ENCODE peak calls at places on chromosomes 13 and 19, in nine cellular contexts. Z is astrocyte, R is esophagus squamous epithelium, U is body of pancreas, I is fibroblast of lung, X is heart left ventricle, B is upper lobe of left lung, F is PC-3, O is Peyer's patch. H is an unnamed sample.

GRCh38 chr13:40479196-40479845 is 187.1 kb downstream of the FOXO1 start:
- DNase-seq in Z (no peak), R (no peak), U (peak; percentile 44), I (no peak), X (no peak), B (peak; percentile 77), F (no peak), O (no peak), H (no peak)

GRCh38 chr13:46165485-46166220 is 16.3 kb downstream of the LCP1 start:
- DNase-seq in Z (peak; percentile 46), R (no peak), U (no peak), I (no peak), X (no peak), B (no peak), F (peak; percentile 22), O (no peak), H (no peak)

GRCh38 chr13:106343831-106344230 is 191.6 kb downstream of the EFNB2 start:
- DNase-seq in Z (no peak), R (no peak), U (no peak), I (no peak), X (no peak), B (no peak), F (no peak), O (no peak), H (no peak)

GRCh38 chr13:74219571-74219970 is 85.4 kb upstream of the KLF12 start:
- DNase-seq in Z (peak; percentile 40), R (no peak), U (no peak), I (no peak), X (no peak), B (no peak), F (no peak), O (no peak), H (no peak)

GRCh38 chr19:8377598-8377997 is 12.6 kb upstream of the RAB11B start:
- DNase-seq in Z (no peak), R (no peak), U (no peak), I (no peak), X (no peak), B (no peak), F (no peak), O (no peak), H (no peak)

GRCh38 chr13:52128714-52129700 is at the start of gene NEK5:
- DNase-seq in Z (peak; percentile 42), R (no peak), U (peak; percentile 78), I (peak; percentile 46), X (peak; percentile 57), B (peak; percentile 95), F (peak; percentile 65), O (peak; percentile 22), H (peak; percentile 12)

GRCh38 chr13:52848455-52849190 is at the start of gene PCDH8:
- DNase-seq in Z (no peak), R (no peak), U (peak; percentile 34), I (no peak), X (no peak), B (peak; percentile 81), F (no peak), O (no peak), H (no peak)

GRCh38 chr19:33668968-33669367 is 47.2 kb downstream of the CHST8 start:
- DNase-seq in Z (no peak), R (no peak), U (no peak), I (no peak), X (no peak), B (no peak), F (no peak), O (no peak), H (no peak)

GRCh38 chr13:80011448-80012212 is 329.3 kb downstream of the SPRY2 start:
- DNase-seq in Z (no peak), R (no peak), U (peak; percentile 36), I (no peak), X (no peak), B (no peak), F (no peak), O (no peak), H (peak; percentile 7)

DNA sequence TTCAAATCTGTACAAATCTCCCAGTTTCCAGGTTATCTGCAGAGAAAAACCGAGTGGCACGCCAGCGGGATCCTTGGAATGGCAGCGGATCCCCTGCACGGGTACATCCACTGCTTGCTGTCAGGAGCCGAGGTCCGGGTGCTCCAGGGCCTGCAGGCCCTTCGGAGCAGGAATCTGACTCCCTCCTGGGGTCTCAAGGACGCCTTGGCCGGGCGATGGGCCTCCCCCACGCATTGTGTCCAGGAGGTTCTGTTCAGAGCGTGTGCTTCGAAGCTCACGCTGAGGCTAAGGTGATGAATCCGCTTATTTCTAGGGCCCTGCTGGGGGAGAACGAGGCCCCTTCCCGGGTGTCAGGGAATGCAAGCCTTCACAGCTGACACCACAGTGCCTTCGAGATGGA is 148.9 kb downstream of the SOX1 start:
- DNase-seq in Z (no peak), R (no peak), U (no peak), I (no peak), X (no peak), B (peak; percentile 62), F (no peak), O (no peak), H (no peak)
- H3K4me1 ChIP-seq in Z (no peaks in the 10 kb centered on the region), R (no peaks in the 10 kb centered on the region), U (peaks cover 12% of the 10 kb centered on the region), I (no peaks in the 10 kb centered on the region), X (no peaks in the 10 kb centered on the region), B (no peaks in the 10 kb centered on the region), F (no peaks in the 10 kb centered on the region), O (no peaks in the 10 kb centered on the region), H (no peaks in the 10 kb centered on the region)

GRCh38 chr19:52601025-52601973 is 31.2 kb downstream of the ZNF701 start:
- DNase-seq in Z (peak; percentile 80), R (peak; percentile 59), U (peak; percentile 97), I (peak; percentile 87), X (peak; percentile 94), B (peak; percentile 98), F (peak; percentile 93), O (peak; percentile 94), H (peak; percentile 80)
- TF ChIP-seq CTCF in Z (no peak), R (peak; percentile 31), U (no peak), I (peak; percentile 27), X (peak; percentile 39), B (peak; percentile 34), F (peak; percentile 28), O (peak; percentile 54), H (peak; percentile 44)

DNA sequence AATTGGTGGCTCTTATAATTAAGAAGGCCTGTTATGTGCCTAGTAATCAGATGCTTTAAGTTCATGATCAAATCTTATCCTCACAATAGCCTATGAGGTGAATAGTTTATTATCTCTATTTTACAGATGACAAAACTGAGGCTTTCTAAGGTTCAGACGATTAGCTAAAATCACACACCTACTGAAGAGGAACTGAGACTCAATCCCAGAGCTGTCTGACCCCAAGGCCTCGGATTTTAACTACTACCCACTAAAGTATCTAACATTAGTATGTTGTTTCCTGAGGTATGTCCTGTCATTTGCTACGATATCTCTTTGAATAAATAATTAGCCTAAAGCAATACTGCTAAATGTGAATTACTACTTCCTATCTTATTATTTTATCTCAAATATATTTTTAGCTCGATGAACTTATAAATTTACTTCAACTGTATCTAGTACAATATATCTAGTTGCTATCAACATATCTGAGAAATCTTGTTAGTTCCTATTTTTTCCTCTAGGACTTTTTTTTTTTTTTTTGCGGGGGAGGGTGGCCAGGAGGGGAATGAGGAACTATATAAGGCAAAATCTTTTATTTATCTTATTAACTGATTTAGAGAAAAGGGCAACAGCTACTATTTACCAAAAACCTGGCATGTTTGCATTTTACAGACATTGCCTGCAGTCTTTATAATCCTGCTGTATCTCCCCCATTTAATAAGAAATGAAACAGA is 118.5 kb downstream of the ABCC4 start:
- DNase-seq in Z (no peak), R (no peak), U (no peak), I (no peak), X (no peak), B (no peak), F (no peak), O (no peak), H (no peak)
- H3K4me1 ChIP-seq in Z (no peaks in the 10 kb centered on the region), R (no peaks in the 10 kb centered on the region), U (peaks cover 15% of the 10 kb centered on the region), I (no peaks in the 10 kb centered on the region), X (peaks cover 14% of the 10 kb centered on the region), B (peaks cover 16% of the 10 kb centered on the region), F (no peaks in the 10 kb centered on the region), O (no peaks in the 10 kb centered on the region), H (peaks cover 12% of the 10 kb centered on the region)

GRCh38 chr19:41926028-41926860 is 2.0 kb downstream of the ERFL start:
- DNase-seq in Z (no peak), R (no peak), U (no peak), I (no peak), X (no peak), B (peak; percentile 64), F (no peak), O (no peak), H (no peak)

GRCh38 chr19:41922585-41922984 is 5.7 kb downstream of the ERFL start:
- DNase-seq in Z (no peak), R (no peak), U (no peak), I (no peak), X (no peak), B (peak; percentile 65), F (no peak), O (no peak), H (no peak)

GRCh38 chr19:41925208-41926003 is 2.8 kb downstream of the ERFL start:
- DNase-seq in Z (no peak), R (no peak), U (no peak), I (no peak), X (no peak), B (no peak), F (no peak), O (no peak), H (no peak)

GRCh38 chr19:41923045-41923788 is 5.0 kb downstream of the ERFL start:
- DNase-seq in Z (no peak), R (no peak), U (no peak), I (no peak), X (no peak), B (no peak), F (no peak), O (no peak), H (no peak)

GRCh38 chr19:41924151-41925145 is 3.8 kb downstream of the ERFL start:
- DNase-seq in Z (no peak), R (no peak), U (no peak), I (no peak), X (no peak), B (no peak), F (no peak), O (no peak), H (no peak)
- TF ChIP-seq CTCF in Z (no peak), R (no peak), U (no peak), I (no peak), X (no peak), B (no peak), F (no peak), O (no peak), H (no peak)

GRCh38 chr19:6103894-6104293 is 6.4 kb downstream of the RFX2 start:
- DNase-seq in Z (no peak), R (no peak), U (no peak), I (no peak), X (no peak), B (no peak), F (no peak), O (no peak), H (no peak)

GRCh38 chr19:6101291-6101690 is 9.0 kb downstream of the RFX2 start:
- DNase-seq in Z (peak; percentile 56), R (no peak), U (no peak), I (peak; percentile 18), X (no peak), B (no peak), F (no peak), O (no peak), H (no peak)

GRCh38 chr19:6101991-6102390 is 8.3 kb downstream of the RFX2 start:
- DNase-seq in Z (no peak), R (no peak), U (no peak), I (no peak), X (no peak), B (no peak), F (no peak), O (no peak), H (no peak)

GRCh38 chr19:6105444-6105843 is 4.9 kb downstream of the RFX2 start:
- DNase-seq in Z (no peak), R (no peak), U (no peak), I (no peak), X (no peak), B (no peak), F (no peak), O (no peak), H (no peak)

GRCh38 chr19:6103217-6103644 is 7.1 kb downstream of the RFX2 start:
- DNase-seq in Z (peak; percentile 90), R (no peak), U (peak; percentile 84), I (peak; percentile 84), X (peak; percentile 76), B (no peak), F (peak; percentile 85), O (no peak), H (peak; percentile 48)
- H3K4me1 ChIP-seq in Z (peaks cover 14% of the 10 kb centered on the region), R (peaks cover 90% of the 10 kb centered on the region), U (peaks cover 16% of the 10 kb centered on the region), I (peaks cover 13% of the 10 kb centered on the region), X (peaks cover 69% of the 10 kb centered on the region), B (peaks cover 19% of the 10 kb centered on the region), F (peaks cover 13% of the 10 kb centered on the region), O (no peaks in the 10 kb centered on the region), H (peaks cover 3% of the 10 kb centered on the region)

H was measured in gastrocnemius medialis.